ENCODE peak calls at places on chromosomes 1 and 21, in nine cellular contexts. S, W, D, L, G, T, M, Q and F are unnamed samples.

GRCh38 chr1:215637041-215637573 is 70.0 kb downstream of the KCTD3 start:
- DNase-seq in W (peak; percentile 95), T (no peak), G (no peak), Q (peak; percentile 41), M (no peak), D (no peak), S (no peak), L (peak; percentile 80), F (no peak)

GRCh38 chr1:208132287-208132882 is 111.8 kb downstream of the PLXNA2 start:
- DNase-seq in Q (peak; percentile 77), D (peak; percentile 90), W (peak; percentile 66), G (peak; percentile 96), T (peak; percentile 73), L (peak; percentile 86), M (peak; percentile 93), S (peak; percentile 9), F (peak; percentile 90)

GRCh38 chr1:16178596-16179497 is 23.0 kb upstream of the EPHA2 start:
- DNase-seq in S (no peak), W (no peak), D (no peak), M (peak; percentile 65), Q (no peak), G (no peak), L (no peak), T (no peak), F (peak; percentile 73)

GRCh38 chr1:182386980-182387379 is 4.6 kb downstream of the GLUL start:
- DNase-seq in T (no peak), S (no peak), D (no peak), M (no peak), W (no peak), L (no peak), Q (no peak), G (no peak), F (no peak)

GRCh38 chr1:163844393-163844948 is 522.7 kb downstream of the NUF2 start:
- DNase-seq in T (peak; percentile 28), M (peak; percentile 8), L (peak; percentile 94), S (no peak), W (peak; percentile 14), D (no peak), G (no peak), Q (no peak), F (no peak)

GRCh38 chr1:20760322-20760721 is 26.8 kb downstream of the HP1BP3 start:
- DNase-seq in G (no peak), T (no peak), W (no peak), L (no peak), Q (no peak), M (no peak), D (no peak), S (no peak), F (no peak)

GRCh38 chr21:16912075-16912474 is 600.8 kb upstream of the CXADR start:
- DNase-seq in W (peak; percentile 4), D (no peak), G (no peak), S (no peak), Q (no peak), M (peak; percentile 2), T (no peak), L (peak; percentile 67), F (peak; percentile 56)

GRCh38 chr21:29072873-29073221 is 601 bp downstream of the CCT8 start:
- DNase-seq in T (peak; percentile 25), G (no peak), S (no peak), D (peak; percentile 40), M (peak; percentile 14), Q (no peak), W (peak; percentile 46), L (peak; percentile 73), F (no peak)

GRCh38 chr1:15007368-15007767 is 146.2 kb upstream of the TMEM51 start:
- DNase-seq in W (no peak), S (no peak), L (no peak), M (no peak), D (no peak), Q (no peak), G (no peak), T (no peak), F (no peak)

GRCh38 chr1:94274561-94274960 is 37.2 kb upstream of the ARHGAP29 start:
- DNase-seq in D (no peak), M (no peak), W (no peak), G (no peak), Q (no peak), L (no peak), S (no peak), T (no peak), F (no peak)

GRCh38 chr1:159919236-159919865 is 6.0 kb downstream of the TAGLN2 start:
- DNase-seq in S (no peak), M (no peak), Q (no peak), D (no peak), T (no peak), W (no peak), G (no peak), L (no peak), F (no peak)

GRCh38 chr1:96559181-96559580 is 162.4 kb upstream of the PTBP2 start:
- DNase-seq in T (peak; percentile 11), Q (no peak), W (peak; percentile 34), S (no peak), M (no peak), G (no peak), L (peak; percentile 43), D (no peak), F (no peak)

GRCh38 chr1:230243583-230244377 is 176.7 kb downstream of the GALNT2 start:
- DNase-seq in G (no peak), L (peak; percentile 61), M (peak; percentile 75), W (peak; percentile 55), Q (peak; percentile 50), D (no peak), T (peak; percentile 35), S (no peak), F (no peak)

GRCh38 chr1:227915564-227916553 is 31.9 kb downstream of the WNT9A start:
- DNase-seq in G (no peak), S (no peak), L (no peak), W (no peak), Q (peak; percentile 86), D (no peak), T (no peak), M (no peak), F (no peak)

GRCh38 chr21:41806773-41807172 is 39.9 kb upstream of the RIPK4 start:
- DNase-seq in G (no peak), Q (no peak), L (no peak), M (no peak), T (no peak), W (no peak), D (no peak), S (no peak), F (no peak)

DNA sequence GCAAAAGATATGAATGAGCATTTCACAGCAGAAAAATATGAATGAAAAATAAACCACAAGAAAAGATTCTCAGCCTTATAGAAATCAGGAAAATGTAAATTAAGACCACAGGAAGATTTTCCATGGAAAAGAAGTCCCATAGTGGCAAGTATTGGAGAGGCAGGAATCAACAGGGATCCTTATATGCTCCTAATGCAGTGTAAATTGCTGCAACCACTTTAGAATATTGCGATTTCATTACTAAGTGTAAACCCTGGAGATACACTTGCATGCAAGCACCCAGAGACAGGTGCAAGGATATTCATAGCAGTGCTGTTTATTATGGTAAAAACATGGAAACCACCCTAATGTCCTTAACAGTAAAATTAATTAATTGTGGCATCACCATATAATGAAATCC is 10.5 kb upstream of the LRP8 start:
- DNase-seq in M (no peak), S (no peak), W (no peak), D (no peak), T (no peak), G (no peak), L (no peak), Q (no peak), F (no peak)
- H3K27ac ChIP-seq in M (no peak overlapping the region), S (no peak overlapping the region), W (no peak overlapping the region), D (no peak overlapping the region), T (no peak overlapping the region), G (no peak overlapping the region), L (no peak overlapping the region), Q (no peak overlapping the region), F (no peak overlapping the region)

GRCh38 chr1:39981385-39981784 is 26.4 kb downstream of the MFSD2A start:
- DNase-seq in W (no peak), S (no peak), L (no peak), D (no peak), G (no peak), M (no peak), T (no peak), Q (no peak), F (no peak)

GRCh38 chr1:39988618-39989343 is 33.8 kb downstream of the MFSD2A start:
- DNase-seq in M (peak; percentile 82), G (no peak), D (no peak), T (no peak), Q (peak; percentile 78), L (peak; percentile 5), W (no peak), S (no peak), F (peak; percentile 91)

GRCh38 chr1:39981957-39982356 is 27.0 kb downstream of the MFSD2A start:
- DNase-seq in L (peak; percentile 94), M (peak; percentile 87), S (no peak), G (peak; percentile 6), W (peak; percentile 73), D (no peak), Q (peak; percentile 96), T (no peak), F (peak; percentile 90)

GRCh38 chr1:39987869-39988268 is 32.9 kb downstream of the MFSD2A start:
- DNase-seq in W (no peak), S (no peak), Q (no peak), T (no peak), D (no peak), G (no peak), M (no peak), L (no peak), F (no peak)

GRCh38 chr1:39984951-39985350 is 30.0 kb downstream of the MFSD2A start:
- DNase-seq in D (no peak), L (no peak), G (no peak), W (no peak), T (no peak), M (no peak), S (no peak), Q (no peak), F (no peak)
- TF ChIP-seq EZH2 in D (no peak), L (no peak), G (no peak), W (no peak), T (no peak), M (no peak), S (no peak), Q (no peak), F (no peak)

DNA sequence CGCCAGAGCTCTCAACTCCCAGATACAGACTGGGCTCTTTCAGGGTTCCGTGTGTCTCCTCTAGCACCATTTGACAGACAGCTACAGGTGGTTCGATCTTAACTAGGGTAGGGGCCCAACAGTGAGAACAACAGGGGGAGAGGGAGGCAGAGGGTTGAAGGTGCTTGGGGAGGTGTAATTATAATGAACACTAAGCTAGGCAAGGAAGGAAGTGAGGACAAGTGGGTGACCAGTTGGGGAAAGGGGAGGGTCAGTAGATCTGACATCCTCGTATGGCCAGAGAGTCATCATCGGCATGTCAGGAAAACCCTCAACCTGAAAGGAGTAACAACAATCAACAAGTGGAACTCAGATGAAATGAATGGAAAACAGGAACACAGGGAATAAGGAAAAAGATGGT is 22.8 kb downstream of the GLIS1 start:
- DNase-seq in S (no peak), W (no peak), D (no peak), M (no peak), Q (no peak), L (no peak), G (no peak), T (no peak), F (no peak)
- H3K27ac ChIP-seq in S (no peak overlapping the region), W (no peak overlapping the region), D (no peak overlapping the region), M (no peak overlapping the region), Q (no peak overlapping the region), L (no peak overlapping the region), G (no peak overlapping the region), T (no peak overlapping the region), F (no peak overlapping the region)

GRCh38 chr1:85663382-85663781 is 44.9 kb downstream of the ZNHIT6 start:
- DNase-seq in S (no peak), L (no peak), T (no peak), Q (no peak), W (no peak), M (no peak), D (no peak), G (no peak), F (no peak)
- TF ChIP-seq EZH2 in S (no peak), L (no peak), T (no peak), Q (no peak), W (no peak), M (no peak), D (no peak), G (no peak), F (no peak)